ENCODE peak calls at places on chromosome X, in eight cellular contexts. K is PC-9, J is GM23248, W is heart left ventricle, V is mucosa of descending colon, C is lung, D is HCT116, G is kidney epithelial cell. Y is an unnamed sample.

GRCh38 chrX:150227873-150228272 is 135.2 kb upstream of the MAMLD1 start:
- DNase-seq in D (no peak), K (no peak), W (no peak), J (no peak), C (peak), G (no peak), V (no peak), Y (no peak)

GRCh38 chrX:102968216-102968615 is 31.1 kb downstream of the RAB40AL start:
- DNase-seq in V (no peak), W (no peak), D (no peak), J (no peak), C (no peak), G (no peak), K (no peak), Y (no peak)

GRCh38 chrX:133847595-133847994 is 137.8 kb downstream of the GPC3 start:
- DNase-seq in J (no peak), W (no peak), D (no peak), K (no peak), G (no peak), C (no peak), V (no peak), Y (no peak)

GRCh38 chrX:107736781-107737531 is 38.6 kb downstream of the TSC22D3 start:
- DNase-seq in C (no peak), G (no peak), W (peak), K (peak), J (no peak), V (no peak), D (no peak), Y (no peak)

GRCh38 chrX:69218407-69218806 is 53.2 kb upstream of the PJA1 start:
- DNase-seq in D (no peak), G (no peak), J (no peak), V (no peak), K (no peak), W (no peak), C (no peak), Y (no peak)

GRCh38 chrX:18951032-18951431 is 32.9 kb downstream of the PHKA2 start:
- DNase-seq in J (no peak), V (no peak), G (no peak), D (no peak), C (no peak), W (no peak), K (no peak), Y (no peak)

GRCh38 chrX:41452972-41453371 is 5.8 kb downstream of the NYX start:
- DNase-seq in C (no peak), W (no peak), K (no peak), D (no peak), G (peak), J (peak), V (no peak), Y (no peak)

GRCh38 chrX:94545722-94546121 is 871.7 kb downstream of the FAM133A start:
- DNase-seq in K (no peak), C (no peak), W (no peak), V (no peak), G (no peak), D (no peak), J (no peak), Y (no peak)

GRCh38 chrX:18885317-18886004 is 98.5 kb downstream of the PHKA2 start:
- DNase-seq in G (no peak), W (no peak), J (peak), C (no peak), D (no peak), V (no peak), K (no peak), Y (no peak)

GRCh38 chrX:15564981-15565579 is 35.7 kb downstream of the ACE2 start:
- DNase-seq in C (peak), D (peak), W (peak), K (peak), J (peak), V (peak), G (no peak), Y (no peak)

GRCh38 chrX:115410731-115411435 is 121.4 kb downstream of the LUZP4 start:
- DNase-seq in J (no peak), G (no peak), V (no peak), K (no peak), C (no peak), W (no peak), D (no peak), Y (no peak)

GRCh38 chrX:50161143-50161542 is 39.7 kb downstream of the AKAP4 start:
- DNase-seq in K (no peak), G (no peak), C (no peak), V (no peak), W (no peak), D (no peak), J (peak), Y (no peak)

GRCh38 chrX:97387004-97387403 is 503.3 kb downstream of the RPA4 start:
- DNase-seq in G (no peak), D (no peak), V (no peak), K (no peak), C (no peak), J (no peak), W (no peak), Y (no peak)

GRCh38 chrX:10077425-10078188 is 79.2 kb upstream of the CLCN4 start:
- DNase-seq in J (peak), G (no peak), D (no peak), K (no peak), W (no peak), V (no peak), C (no peak), Y (no peak)

GRCh38 chrX:335758-336155 is 17.2 kb upstream of the GTPBP6 start:
- DNase-seq in D (no peak), C (no peak), V (no peak), K (no peak), W (no peak), J (no peak), G (no peak), Y (no peak)

GRCh38 chrX:123475068-123475724 is 257.7 kb downstream of the THOC2 start:
- DNase-seq in J (peak), W (no peak), C (no peak), K (no peak), G (no peak), D (no peak), V (no peak), Y (no peak)

GRCh38 chrX:76153221-76153620 is 19.6 kb upstream of the PBDC1 start:
- DNase-seq in C (no peak), W (no peak), J (no peak), D (no peak), K (no peak), V (no peak), G (no peak), Y (no peak)

GRCh38 chrX:69062493-69062892 is 102.8 kb downstream of the PJA1 start:
- DNase-seq in J (no peak), C (peak), G (no peak), V (no peak), K (no peak), D (no peak), W (no peak), Y (no peak)

GRCh38 chrX:111386884-111387283 is 25.1 kb downstream of the DCX start:
- DNase-seq in V (no peak), J (no peak), G (no peak), D (no peak), W (no peak), C (no peak), K (no peak), Y (no peak)

GRCh38 chrX:31384471-31384870 is 312.6 kb upstream of the FTHL17 start:
- DNase-seq in C (no peak), J (no peak), D (no peak), V (no peak), G (no peak), W (no peak), K (no peak), Y (no peak)

GRCh38 chrX:152137771-152138387 is 498 bp downstream of the MAGEA10 start:
- DNase-seq in W (no peak), J (no peak), C (no peak), K (no peak), D (no peak), G (no peak), V (no peak), Y (no peak)
- H3K4me3 ChIP-seq in W (no peak), J (no peak), C (no peak), K (no peak), D (no peak), G (no peak), V (no peak), Y (no peak)

DNA sequence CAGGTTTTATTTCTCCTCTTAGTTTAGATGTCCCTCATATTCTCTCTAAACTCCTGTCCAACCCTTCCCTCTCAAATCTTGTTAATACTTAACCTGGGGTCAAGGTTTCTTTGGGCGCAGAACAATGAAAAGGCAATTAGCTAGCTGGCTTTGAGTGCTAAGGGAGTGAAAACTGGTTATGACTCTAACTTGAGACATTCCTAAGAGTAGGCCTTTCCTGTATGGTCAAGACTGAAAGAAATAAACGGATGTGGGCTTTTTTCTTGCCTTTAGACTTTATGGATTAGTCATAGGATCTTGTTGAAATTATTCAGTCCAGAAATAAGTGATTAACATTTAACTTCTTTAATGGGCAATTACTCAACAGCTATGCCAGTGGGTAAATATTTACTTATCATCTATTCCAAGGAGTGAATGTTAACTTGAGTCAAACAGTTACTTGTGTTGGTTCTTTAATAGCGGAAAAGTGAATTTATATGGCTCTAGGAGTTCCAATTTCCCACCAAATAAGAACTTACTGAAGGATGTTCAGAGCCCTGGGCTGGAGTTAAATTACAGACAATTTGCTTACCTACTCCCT is 141.7 kb upstream of the SCML1 start:
- DNase-seq in W (no peak), C (no peak), J (peak), K (peak), G (peak), D (no peak), V (no peak), Y (no peak)
- H3K4me3 ChIP-seq in W (no peak), C (no peak), J (no peak), K (no peak), G (no peak), D (no peak), V (no peak), Y (no peak)

GRCh38 chrX:44035576-44035975 is 62.4 kb upstream of the NDP start:
- DNase-seq in D (no peak), C (no peak), J (peak), K (no peak), W (no peak), G (no peak), V (no peak), Y (no peak)
- H3K4me3 ChIP-seq in D (no peak), C (no peak), J (no peak), K (no peak), W (no peak), G (no peak), V (no peak), Y (no peak)

DNA sequence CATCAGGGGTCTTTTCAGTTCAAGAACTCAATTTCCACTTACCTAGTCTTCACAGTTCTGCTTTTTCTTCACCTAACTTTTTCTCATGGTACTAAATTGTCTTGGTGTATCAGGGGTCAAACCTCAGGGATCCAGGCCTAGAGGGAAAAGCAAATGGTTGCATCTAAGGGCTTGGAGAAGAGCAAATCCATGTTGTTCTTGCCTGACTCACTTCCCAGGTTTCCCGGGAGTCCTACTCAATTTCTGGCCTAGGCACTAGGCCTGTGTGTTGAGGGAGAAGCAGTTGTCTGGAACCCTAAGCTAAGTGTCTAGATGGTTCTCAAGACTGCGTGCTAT is 191.9 kb upstream of the STK26 start:
- DNase-seq in K (peak), W (no peak), D (no peak), C (no peak), J (no peak), V (no peak), G (no peak), Y (no peak)
- H3K4me3 ChIP-seq in K (peak), W (peak), D (peak), C (no peak), J (no peak), V (no peak), G (no peak), Y (peak)

GRCh38 chrX:77900688-77901087 is 1.4 kb downstream of the COX7B start:
- DNase-seq in K (no peak), G (no peak), D (no peak), W (no peak), V (no peak), J (peak), C (no peak), Y (no peak)
- H3K4me3 ChIP-seq in K (peak), G (peak), D (peak), W (peak), V (no peak), J (peak), C (no peak), Y (no peak)

DNA sequence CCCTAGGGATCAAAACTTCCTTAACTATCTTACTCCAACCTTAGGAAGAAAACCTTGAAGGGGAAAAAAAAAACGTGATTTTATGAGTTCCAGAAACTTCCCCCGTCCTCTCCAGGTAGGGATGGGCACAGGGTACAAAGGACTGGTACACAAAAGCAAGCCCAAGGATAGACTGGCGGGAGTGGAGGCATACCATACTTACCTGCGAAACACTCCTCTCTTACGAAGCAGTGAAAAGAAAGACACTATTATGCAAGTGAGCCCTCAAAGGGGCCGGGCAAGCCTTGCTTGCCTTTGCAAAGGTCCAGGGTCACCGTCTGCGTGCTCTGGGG is 651 bp downstream of the TSPAN6 start:
- DNase-seq in J (no peak), V (peak), K (no peak), G (no peak), D (no peak), W (no peak), C (no peak), Y (no peak)
- H3K4me3 ChIP-seq in J (peak), V (peak), K (peak), G (peak), D (peak), W (peak), C (peak), Y (peak)

Y was measured in iPS DF 6.9.